ENCODE peak calls at places on chromosomes 4 and X, in seven cellular contexts. X, V, T, A, K, L and U are unnamed samples.

GRCh38 chr4:181536753-181537434 is 706.3 kb upstream of the TENM3 start:
- DNase-seq in X (no peak), V (no peak), T (no peak), A (no peak), K (no peak), L (no peak), U (no peak)

GRCh38 chrX:48714573-48714972 is 18.0 kb downstream of the SUV39H1 start:
- DNase-seq in X (no peak), V (no peak), T (no peak), A (no peak), K (no peak), L (no peak), U (no peak)

GRCh38 chr4:13865871-13866669 is 238.5 kb upstream of the BOD1L1 start:
- DNase-seq in X (no peak), V (no peak), T (no peak), A (no peak), K (no peak), L (no peak), U (no peak)

GRCh38 chrX:136130931-136131843 is 16.1 kb upstream of the FHL1 start:
- DNase-seq in X (no peak), V (no peak), T (no peak), A (no peak), K (no peak), L (no peak), U (no peak)

GRCh38 chr4:169361741-169362140 is 91.0 kb upstream of the SH3RF1 start:
- DNase-seq in X (no peak), V (no peak), T (no peak), A (no peak), K (no peak), L (no peak), U (no peak)

GRCh38 chr4:72909461-72909860 is 160.1 kb downstream of the COX18 start:
- DNase-seq in X (peak; percentile 52), V (no peak), T (peak; percentile 36), A (no peak), K (no peak), L (no peak), U (peak; percentile 42)

GRCh38 chr4:181796502-181796901 is 446.7 kb upstream of the TENM3 start:
- DNase-seq in X (no peak), V (no peak), T (no peak), A (no peak), K (no peak), L (no peak), U (no peak)

GRCh38 chrX:30992381-30992904 is 79.4 kb downstream of the FTHL17 start:
- DNase-seq in X (no peak), V (no peak), T (peak; percentile 39), A (no peak), K (no peak), L (no peak), U (no peak)

GRCh38 chr4:164379694-164380093 is 374.2 kb upstream of the SMIM31 start:
- DNase-seq in X (no peak), V (no peak), T (no peak), A (no peak), K (no peak), L (no peak), U (no peak)

GRCh38 chr4:74367656-74368055 is 2.7 kb downstream of the EREG start:
- DNase-seq in X (no peak), V (no peak), T (no peak), A (no peak), K (no peak), L (no peak), U (no peak)

GRCh38 chr4:85128246-85129204 is 162.0 kb upstream of the WDFY3 start:
- DNase-seq in X (peak; percentile 37), V (no peak), T (no peak), A (no peak), K (no peak), L (no peak), U (no peak)

GRCh38 chr4:41753942-41754341 is 5.4 kb upstream of the PHOX2B start:
- DNase-seq in X (no peak), V (no peak), T (no peak), A (no peak), K (no peak), L (no peak), U (no peak)

GRCh38 chrX:103828529-103828928 is 3.5 kb downstream of the RAB9B start:
- DNase-seq in X (no peak), V (no peak), T (no peak), A (no peak), K (no peak), L (no peak), U (no peak)

GRCh38 chrX:143648705-143649104 is 12.8 kb upstream of the SLITRK4 start:
- DNase-seq in X (peak; percentile 38), V (no peak), T (no peak), A (no peak), K (no peak), L (no peak), U (no peak)

GRCh38 chr4:184807261-184807660 is 18.5 kb downstream of the ACSL1 start:
- DNase-seq in X (no peak), V (no peak), T (peak; percentile 73), A (no peak), K (no peak), L (no peak), U (no peak)

GRCh38 chr4:184806711-184807110 is 19.1 kb downstream of the ACSL1 start:
- DNase-seq in X (no peak), V (no peak), T (no peak), A (no peak), K (no peak), L (no peak), U (no peak)

GRCh38 chr4:184806246-184806550 is 19.6 kb downstream of the ACSL1 start:
- DNase-seq in X (no peak), V (no peak), T (no peak), A (no peak), K (no peak), L (no peak), U (no peak)

GRCh38 chr4:184804621-184805020 is 21.1 kb downstream of the ACSL1 start:
- DNase-seq in X (no peak), V (no peak), T (no peak), A (no peak), K (peak; percentile 4), L (no peak), U (no peak)

GRCh38 chr4:184805462-184806245 is 20.1 kb downstream of the ACSL1 start:
- DNase-seq in X (no peak), V (peak; percentile 86), T (peak; percentile 82), A (no peak), K (peak; percentile 87), L (peak; percentile 84), U (peak; percentile 83)
- H3K4me1 ChIP-seq in X (peaks cover 8% of the 10 kb centered on the region), V (peaks cover 44% of the 10 kb centered on the region), T (peaks cover 64% of the 10 kb centered on the region), A (no peaks in the 10 kb centered on the region), K (peaks cover 73% of the 10 kb centered on the region), L (peaks cover 14% of the 10 kb centered on the region), U (peaks cover 22% of the 10 kb centered on the region)

GRCh38 chrX:19793471-19793870 is 93.9 kb downstream of the SH3KBP1 start:
- DNase-seq in X (no peak), V (no peak), T (no peak), A (no peak), K (no peak), L (no peak), U (no peak)
- H3K4me1 ChIP-seq in X (no peaks in the 10 kb centered on the region), V (peaks cover 25% of the 10 kb centered on the region), T (no peaks in the 10 kb centered on the region), A (peaks cover 17% of the 10 kb centered on the region), K (no peaks in the 10 kb centered on the region), L (no peaks in the 10 kb centered on the region), U (no peaks in the 10 kb centered on the region)

DNA sequence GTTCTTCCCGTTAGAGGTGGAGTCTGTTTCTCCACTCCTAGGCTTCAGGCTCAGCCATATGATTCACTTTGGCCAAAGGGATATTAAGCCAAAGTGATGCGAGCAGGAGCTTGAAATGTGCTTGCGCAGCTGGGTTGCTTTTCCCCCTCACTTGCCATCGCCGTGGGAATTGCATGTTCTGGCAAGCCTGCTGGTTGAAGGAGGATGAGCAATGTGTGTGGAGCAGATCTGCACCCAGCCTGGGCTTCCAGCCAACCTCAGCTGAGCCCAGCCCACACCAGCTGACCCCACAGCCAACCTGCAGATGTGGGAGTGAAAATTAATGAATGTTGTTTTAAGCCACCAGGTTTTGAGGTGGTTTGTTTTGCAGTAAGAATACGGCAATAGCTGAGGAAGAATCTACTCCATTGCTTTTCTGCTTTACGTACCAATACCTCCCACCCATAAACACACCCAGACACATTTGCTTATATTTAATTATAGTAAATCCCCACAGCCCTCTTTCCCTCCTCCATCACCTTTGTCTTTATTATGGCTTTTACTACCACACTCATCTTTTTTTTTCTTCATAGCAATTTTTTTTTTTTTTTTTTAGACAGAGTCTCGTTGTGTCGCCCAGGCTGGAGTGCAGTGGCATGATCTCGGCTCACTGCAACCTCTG is 132.8 kb upstream of the FUNDC1 start:
- DNase-seq in X (no peak), V (no peak), T (no peak), A (no peak), K (no peak), L (no peak), U (no peak)
- H3K4me1 ChIP-seq in X (no peaks in the 10 kb centered on the region), V (no peaks in the 10 kb centered on the region), T (no peaks in the 10 kb centered on the region), A (no peaks in the 10 kb centered on the region), K (no peaks in the 10 kb centered on the region), L (no peaks in the 10 kb centered on the region), U (no peaks in the 10 kb centered on the region)

GRCh38 chr4:58113083-58113482 is 1002.9 kb upstream of the IGFBP7 start:
- DNase-seq in X (no peak), V (no peak), T (no peak), A (no peak), K (no peak), L (no peak), U (no peak)

GRCh38 chr4:58111818-58112217 is 1001.6 kb upstream of the IGFBP7 start:
- DNase-seq in X (no peak), V (no peak), T (no peak), A (no peak), K (no peak), L (no peak), U (no peak)
- H3K4me1 ChIP-seq in X (no peaks in the 10 kb centered on the region), V (no peaks in the 10 kb centered on the region), T (no peaks in the 10 kb centered on the region), A (no peaks in the 10 kb centered on the region), K (no peaks in the 10 kb centered on the region), L (no peaks in the 10 kb centered on the region), U (no peaks in the 10 kb centered on the region)

GRCh38 chr4:6761540-6762243 is 20.8 kb upstream of the KIAA0232 start:
- DNase-seq in X (no peak), V (peak; percentile 79), T (no peak), A (no peak), K (no peak), L (peak; percentile 24), U (peak; percentile 52)

GRCh38 chr4:6760865-6761264 is 21.7 kb upstream of the KIAA0232 start:
- DNase-seq in X (no peak), V (no peak), T (no peak), A (no peak), K (no peak), L (peak; percentile 17), U (no peak)

GRCh38 chr4:6764976-6765620 is 17.4 kb upstream of the KIAA0232 start:
- DNase-seq in X (no peak), V (no peak), T (no peak), A (no peak), K (no peak), L (peak; percentile 11), U (no peak)

GRCh38 chr4:6763330-6763851 is 19.1 kb upstream of the KIAA0232 start:
- DNase-seq in X (no peak), V (no peak), T (no peak), A (no peak), K (no peak), L (peak; percentile 60), U (no peak)

DNA sequence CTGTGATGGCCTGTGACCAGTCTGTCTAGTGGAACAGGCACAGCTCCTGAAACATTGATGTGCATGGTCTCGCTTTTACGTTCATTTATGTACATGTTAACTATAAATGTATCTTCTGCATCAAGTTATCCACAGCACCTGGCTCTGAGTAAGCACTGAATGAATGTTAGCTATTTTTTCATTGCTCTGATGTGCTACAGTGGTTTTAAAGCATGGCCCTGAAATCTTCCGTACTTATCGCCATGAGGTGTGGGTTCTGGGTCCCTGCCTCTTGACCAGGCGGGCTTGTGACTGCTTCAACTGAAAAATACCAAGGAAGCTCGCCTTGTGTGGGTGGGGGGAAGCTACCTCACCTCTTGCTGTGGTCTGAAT is 20.3 kb upstream of the KIAA0232 start:
- DNase-seq in X (no peak), V (no peak), T (no peak), A (no peak), K (no peak), L (no peak), U (peak; percentile 27)
- H3K4me1 ChIP-seq in X (peaks cover 16% of the 10 kb centered on the region), V (peaks cover under 1% of the 10 kb centered on the region), T (peaks cover under 1% of the 10 kb centered on the region), A (no peaks in the 10 kb centered on the region), K (no peaks in the 10 kb centered on the region), L (peaks cover 2% of the 10 kb centered on the region), U (no peaks in the 10 kb centered on the region)